ENCODE peak calls at places on chromosomes 13 and 19, in six cellular contexts. K is iPS-NIHi11; A is activated CD8-positive, alpha-beta memory T cell treated with anti-CD3 and anti-CD28 coated beads, Interleukin-2, amount 10 ng/mL, durations not matched to agents 7 days and 5 days; Q is breast epithelium; F is RPMI7951; P is activated T-helper 1 cell treated with anti-CD3 and anti-CD28 coated beads, Interleukin-2, amount 50 U/mL, for 16 hours. E is an unnamed sample.

GRCh38 chr13:74871671-74872070 is 610.3 kb downstream of the TBC1D4 start:
- DNase-seq in F (no peak), A (no peak), Q (no peak), K (no peak), P (no peak), E (no peak)

GRCh38 chr19:17202713-17203112 is 12.4 kb upstream of the USE1 start:
- DNase-seq in K (no peak), Q (no peak), P (no peak), A (no peak), F (no peak), E (no peak)

GRCh38 chr13:27967203-27967735 is 1.8 kb downstream of the CDX2 start:
- DNase-seq in A (no peak), K (no peak), F (no peak), P (no peak), Q (no peak), E (no peak)

GRCh38 chr13:93794197-93794885 is 567.7 kb downstream of the GPC6 start:
- DNase-seq in F (no peak), P (no peak), Q (no peak), A (peak; percentile 71), K (no peak), E (no peak)

GRCh38 chr19:6739390-6739883 is at the start of gene TRIP10:
- DNase-seq in K (peak; percentile 84), A (peak; percentile 83), F (peak; percentile 75), Q (peak; percentile 77), P (peak; percentile 64), E (peak; percentile 94)

GRCh38 chr19:8515317-8515716 is 1.4 kb upstream of the ZNF414 start:
- DNase-seq in A (peak; percentile 79), Q (no peak), P (no peak), K (no peak), F (no peak), E (no peak)

GRCh38 chr13:23202383-23202782 is 21.6 kb downstream of the SGCG start:
- DNase-seq in Q (no peak), K (no peak), A (no peak), F (no peak), P (no peak), E (peak; percentile 30)

GRCh38 chr19:55086730-55087541 is 11.3 kb downstream of the EPS8L1 start:
- DNase-seq in K (peak; percentile 90), P (no peak), A (peak; percentile 65), Q (peak; percentile 83), F (peak; percentile 98), E (peak; percentile 99)

GRCh38 chr19:39190768-39191167 is 6.0 kb upstream of the NCCRP1 start:
- DNase-seq in P (no peak), A (no peak), K (no peak), Q (no peak), F (no peak), E (no peak)

GRCh38 chr19:7461841-7462629 is 26.8 kb downstream of the PEX11G start:
- DNase-seq in P (no peak), Q (no peak), A (no peak), F (no peak), K (peak; percentile 63), E (no peak)

GRCh38 chr19:1151917-1152601 is 22.0 kb downstream of the SBNO2 start:
- DNase-seq in K (no peak), Q (no peak), P (no peak), A (no peak), F (peak; percentile 54), E (peak; percentile 58)

GRCh38 chr19:45177817-45178261 is at the start of gene TRAPPC6A:
- DNase-seq in Q (no peak), A (no peak), P (no peak), F (peak; percentile 51), K (no peak), E (peak; percentile 67)

E was measured in AG20443.